ENCODE peak calls at places on chromosomes 1 and 21, in six cellular contexts. X is GM23248, Q is neural progenitor cell, W is GM23338, R is HCT116, H is hepatocyte. Y is an unnamed sample.

GRCh38 chr1:68225781-68226180 is 6.5 kb downstream of the WLS start:
- DNase-seq in H (no peak), Q (no peak), X (peak), R (no peak), W (no peak), Y (no peak)

GRCh38 chr1:84582802-84583587 is 8.8 kb upstream of the CTBS start:
- DNase-seq in X (no peak), W (no peak), R (no peak), Q (peak), H (peak), Y (peak)

GRCh38 chr1:15137807-15138206 is 15.7 kb upstream of the TMEM51 start:
- DNase-seq in W (no peak), Q (no peak), R (no peak), H (no peak), X (no peak), Y (no peak)

GRCh38 chr1:71463144-71463543 is 382.3 kb upstream of the ZRANB2 start:
- DNase-seq in X (peak), W (no peak), Q (no peak), H (no peak), R (no peak), Y (no peak)

GRCh38 chr1:202106340-202107284 is 16.1 kb upstream of the GPR37L1 start:
- DNase-seq in X (peak), R (peak), H (peak), Q (no peak), W (no peak), Y (peak)

GRCh38 chr1:84988588-84988987 is 8.3 kb downstream of the MCOLN2 start:
- DNase-seq in Q (no peak), X (no peak), W (no peak), H (no peak), R (no peak), Y (no peak)

GRCh38 chr1:169697769-169698168 is 13.7 kb downstream of the SELL start:
- DNase-seq in Q (no peak), R (no peak), H (no peak), W (no peak), X (no peak), Y (no peak)

GRCh38 chr1:235872270-235872669 is 5.6 kb upstream of the LYST start:
- DNase-seq in Q (no peak), W (no peak), H (no peak), R (no peak), X (no peak), Y (no peak)

GRCh38 chr1:19096036-19096833 is 113.8 kb downstream of the UBR4 start:
- DNase-seq in H (peak), X (peak), Q (peak), R (peak), W (peak), Y (no peak)

GRCh38 chr1:212477680-212478466 is 45.2 kb downstream of the NENF start:
- DNase-seq in R (no peak), X (no peak), Q (no peak), H (no peak), W (no peak), Y (no peak)

GRCh38 chr1:110638062-110638461 is 31.9 kb upstream of the KCNA2 start:
- DNase-seq in Q (no peak), R (no peak), W (peak), X (no peak), H (no peak), Y (peak)

GRCh38 chr1:237562247-237562823 is 328.4 kb downstream of the ZP4 start:
- DNase-seq in W (peak), R (no peak), Q (peak), H (peak), X (peak), Y (peak)

GRCh38 chr1:45913183-45913924 is 109.9 kb downstream of the MAST2 start:
- DNase-seq in X (peak), H (peak), R (no peak), W (no peak), Q (peak), Y (no peak)

GRCh38 chr1:112002525-112002924 is 13.1 kb upstream of the KCND3 start:
- DNase-seq in R (no peak), X (no peak), Q (no peak), H (no peak), W (no peak), Y (no peak)
- H3K27ac ChIP-seq in R (no peak), X (no peak), Q (no peak), H (no peak), W (no peak), Y (no peak)

GRCh38 chr1:204296431-204296988 is 63.2 kb downstream of the PLEKHA6 start:
- DNase-seq in Q (peak), X (peak), W (peak), H (no peak), R (no peak), Y (no peak)
- TF ChIP-seq EZH2phosphoT487 in Q (no peak), X (no peak), W (no peak), H (no peak), R (no peak), Y (no peak)

GRCh38 chr1:243923292-243924171 is 73.5 kb upstream of the AKT3 start:
- DNase-seq in X (no peak), W (no peak), Q (no peak), H (no peak), R (no peak), Y (no peak)
- H3K27ac ChIP-seq in X (peak), W (no peak), Q (no peak), H (no peak), R (no peak), Y (no peak)

GRCh38 chr21:36288651-36289243 is 31.2 kb upstream of the MORC3 start:
- DNase-seq in Q (no peak), R (no peak), H (no peak), X (no peak), W (no peak), Y (no peak)
- TF ChIP-seq EZH2phosphoT487 in Q (no peak), R (no peak), H (no peak), X (no peak), W (no peak), Y (no peak)